ENCODE peak calls at places on chromosomes 13 and 19, in eight cellular contexts. I is uterus; D is ovary; J is K562; C is GM23248; B is naive thymus-derived CD4-positive, alpha-beta T cell; A is pancreas; O is fibroblast of lung. N is an unnamed sample. For H3K4me1 and H3K36me3, the result is how much of the 10 kb centered on the place peaks cover.

GRCh38 chr19:14375055-14375581 is 6.1 kb upstream of the ADGRE5 start:
- DNase-seq in I (no peak), D (no peak), J (peak), C (no peak), B (peak), A (no peak), O (no peak), N (no peak)

GRCh38 chr19:12996542-12997094 is 1.3 kb downstream of the NFIX start:
- DNase-seq in I (no peak), D (no peak), J (peak), C (peak), B (no peak), A (peak), O (no peak), N (no peak)

GRCh38 chr13:102701331-102701730 is 6.5 kb upstream of the METTL21C start:
- DNase-seq in I (no peak), D (no peak), J (no peak), C (no peak), B (no peak), A (no peak), O (no peak), N (no peak)

GRCh38 chr13:67443901-67444300 is 213.8 kb upstream of the PCDH9 start:
- DNase-seq in I (no peak), D (no peak), J (no peak), C (no peak), B (no peak), A (no peak), O (no peak), N (no peak)

GRCh38 chr19:6224308-6224675 is 55.5 kb downstream of the MLLT1 start:
- DNase-seq in I (no peak), D (no peak), J (no peak), C (no peak), B (no peak), A (no peak), O (no peak), N (no peak)

GRCh38 chr19:18300930-18301717 is 19.7 kb upstream of the JUND start:
- DNase-seq in I (peak), D (peak), J (peak), C (peak), B (no peak), A (no peak), O (peak), N (no peak)

GRCh38 chr13:38210928-38211596 is 138.6 kb upstream of the UFM1 start:
- DNase-seq in I (no peak), D (no peak), J (no peak), C (no peak), B (no peak), A (no peak), O (no peak), N (no peak)

GRCh38 chr13:46961719-46962118 is 64.9 kb upstream of the HTR2A start:
- DNase-seq in I (no peak), D (no peak), J (no peak), C (peak), B (no peak), A (no peak), O (peak), N (peak)

GRCh38 chr19:58346961-58347929 is 6.0 kb downstream of the A1BG start:
- DNase-seq in I (peak), D (no peak), J (peak), C (peak), B (peak), A (no peak), O (peak), N (no peak)

GRCh38 chr19:3373971-3374368 is 7.6 kb downstream of the NFIC start:
- DNase-seq in I (no peak), D (no peak), J (no peak), C (peak), B (no peak), A (no peak), O (no peak), N (no peak)

GRCh38 chr19:3378352-3379146 is 12.2 kb downstream of the NFIC start:
- DNase-seq in I (no peak), D (no peak), J (peak), C (no peak), B (no peak), A (no peak), O (no peak), N (no peak)

GRCh38 chr19:3374369-3375112 is 8.2 kb downstream of the NFIC start:
- DNase-seq in I (peak), D (peak), J (peak), C (no peak), B (no peak), A (peak), O (no peak), N (no peak)

GRCh38 chr19:3372413-3372812 is 6.0 kb downstream of the NFIC start:
- DNase-seq in I (no peak), D (no peak), J (no peak), C (no peak), B (no peak), A (no peak), O (no peak), N (no peak)

DNA sequence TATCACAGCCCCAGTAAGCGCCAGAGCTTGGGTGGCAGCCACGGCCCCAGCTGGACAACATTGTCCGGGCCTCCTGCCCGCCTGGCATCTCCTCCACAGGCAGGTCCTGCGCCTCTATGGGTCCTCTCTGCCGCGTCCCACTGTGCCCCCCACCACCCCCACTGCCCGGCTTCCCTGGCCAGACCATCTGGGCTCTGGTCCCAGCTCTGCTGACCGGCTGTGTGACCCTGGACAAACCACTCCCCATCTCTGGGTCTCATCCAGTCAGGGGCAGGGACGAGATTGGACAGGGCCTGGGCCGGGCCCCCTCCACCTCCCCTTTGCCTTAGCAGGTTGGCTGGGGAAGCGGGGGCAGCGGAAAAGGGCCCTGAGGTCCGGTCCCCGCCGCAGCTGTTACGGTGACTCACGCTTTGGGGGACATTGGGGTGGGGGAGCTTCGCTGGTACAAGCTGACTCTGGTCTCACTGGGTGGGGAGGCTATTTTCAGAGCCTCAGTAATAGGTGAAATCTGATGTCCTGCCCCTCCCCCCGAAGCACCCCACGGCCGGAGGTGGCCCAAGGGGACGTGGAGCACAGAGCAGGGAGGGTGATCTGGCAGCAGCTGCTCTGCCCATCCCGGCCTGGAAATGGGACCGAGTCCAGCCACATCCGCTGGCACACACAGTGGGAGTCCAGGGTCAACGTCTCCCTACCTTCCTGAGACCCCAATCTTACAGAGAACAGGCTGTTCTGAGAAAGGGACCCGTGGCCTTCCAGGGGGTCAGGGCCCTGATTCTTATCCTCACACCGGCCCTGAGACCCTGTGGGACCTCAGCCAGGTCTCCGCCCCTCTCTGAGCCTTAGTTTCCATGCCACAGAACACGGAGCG is 9.1 kb downstream of the NFIC start:
- DNase-seq in I (peak), D (peak), J (peak), C (peak), B (no peak), A (peak), O (peak), N (no peak)
- H3K4me1 ChIP-seq in I (under half), D (under half), J (half or more), C (under half), B (under half), A (under half), O (under half), N (under half)

DNA sequence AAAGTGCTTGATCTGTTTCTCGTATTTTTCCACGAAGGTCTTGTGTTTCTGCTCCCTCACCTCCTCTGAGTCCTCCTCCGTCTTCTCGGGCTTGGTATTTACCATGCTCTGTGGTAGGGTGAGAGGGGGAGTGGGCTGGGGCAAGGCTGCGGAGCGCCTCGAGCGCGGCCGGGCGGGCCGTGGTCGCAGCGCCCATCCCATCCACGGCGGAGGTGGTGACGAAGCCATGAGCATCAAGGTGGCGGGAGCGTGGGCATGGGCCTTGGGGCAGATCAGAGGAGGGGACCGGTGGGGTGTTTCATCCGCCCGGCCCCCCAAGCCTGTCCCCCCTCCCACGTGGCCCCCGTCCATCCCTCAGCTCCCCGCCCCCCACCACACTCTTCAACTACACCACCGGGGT is 7.9 kb downstream of the CDC37 start:
- DNase-seq in I (no peak), D (no peak), J (no peak), C (no peak), B (no peak), A (no peak), O (no peak), N (no peak)
- H3K36me3 ChIP-seq in I (under half), D (under half), J (half or more), C (under half), B (under half), A (under half), O (under half), N (under half)

DNA sequence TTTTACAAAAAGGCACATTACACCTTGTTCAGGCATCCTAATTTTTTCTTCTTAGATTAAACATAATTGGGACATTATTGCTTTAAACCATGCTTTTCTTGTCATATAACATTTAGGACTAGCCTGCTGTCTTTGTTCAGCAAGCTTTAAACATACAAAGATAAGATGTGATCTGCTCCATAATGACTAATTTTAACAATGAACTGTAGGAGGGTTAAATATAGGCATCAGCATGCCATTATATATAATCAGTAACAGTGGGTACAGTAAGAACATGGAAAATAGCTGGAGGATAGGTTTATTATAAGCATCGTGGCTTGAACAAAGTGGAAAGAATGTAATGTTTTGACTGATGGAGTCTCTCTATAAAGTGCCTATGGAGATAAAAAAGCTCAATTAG is 661.7 kb downstream of the SLITRK6 start:
- DNase-seq in I (no peak), D (no peak), J (no peak), C (no peak), B (no peak), A (no peak), O (no peak), N (no peak)
- H3K4me1 ChIP-seq in I (under half), D (under half), J (under half), C (under half), B (under half), A (under half), O (under half), N (under half)

DNA sequence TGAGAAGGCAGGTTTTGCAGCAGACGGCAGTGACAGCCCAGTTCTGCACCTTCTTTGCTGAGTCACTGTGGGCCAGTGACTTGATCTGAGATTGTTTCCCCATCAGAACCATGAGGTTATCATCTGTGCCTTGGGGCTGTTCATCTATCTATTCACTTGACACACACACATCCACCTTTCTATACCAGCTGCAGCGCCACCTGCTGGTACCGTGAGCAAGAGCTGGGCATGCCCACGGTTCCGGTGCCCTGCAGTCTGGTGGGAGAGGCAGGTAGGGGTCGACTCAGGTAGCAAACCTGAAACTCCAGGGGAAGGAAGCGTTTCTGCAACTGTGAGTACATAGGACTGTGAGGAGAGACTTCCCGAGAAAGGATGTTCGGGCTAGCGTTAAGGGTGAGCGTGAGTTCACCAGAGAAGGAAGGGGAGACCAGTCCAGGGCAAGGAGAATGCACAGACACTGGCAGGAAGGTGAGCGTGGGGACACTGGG is 7.5 kb upstream of the LIN7B start:
- DNase-seq in I (no peak), D (no peak), J (no peak), C (peak), B (peak), A (no peak), O (peak), N (peak)
- H3K36me3 ChIP-seq in I (under half), D (under half), J (half or more), C (under half), B (under half), A (under half), O (under half), N (under half)

GRCh38 chr13:98494769-98495168 is 82.1 kb downstream of the STK24 start:
- DNase-seq in I (no peak), D (no peak), J (no peak), C (no peak), B (no peak), A (no peak), O (no peak), N (no peak)
- H3K4me1 ChIP-seq in I (under half), D (under half), J (under half), C (under half), B (under half), A (under half), O (under half), N (under half)

GRCh38 chr19:24051516-24051915 is 35.5 kb upstream of the ZNF254 start:
- DNase-seq in I (no peak), D (no peak), J (no peak), C (no peak), B (no peak), A (no peak), O (no peak), N (no peak)
- H3K36me3 ChIP-seq in I (under half), D (under half), J (half or more), C (under half), B (under half), A (under half), O (under half), N (under half)

DNA sequence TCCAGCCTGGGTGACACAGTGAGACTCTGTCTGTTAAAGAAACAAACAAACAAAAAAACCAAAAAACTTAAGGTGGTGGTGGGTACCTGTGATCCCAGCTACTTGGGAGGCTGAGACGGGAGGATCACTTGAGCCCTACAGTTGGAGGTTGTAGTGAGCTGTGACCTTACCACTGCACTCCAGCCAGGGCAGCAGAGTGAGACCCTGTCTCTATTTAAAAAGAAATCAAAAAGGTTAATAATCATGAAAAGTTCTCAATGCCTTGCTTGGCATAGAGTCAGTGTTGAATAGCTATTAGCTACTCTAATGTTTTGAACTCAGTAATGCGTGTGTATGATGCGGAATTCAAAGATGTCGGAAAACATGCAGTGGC is 35.0 kb downstream of the DNM2 start:
- DNase-seq in I (no peak), D (no peak), J (no peak), C (no peak), B (no peak), A (no peak), O (no peak), N (no peak)
- H3K4me1 ChIP-seq in I (under half), D (under half), J (half or more), C (under half), B (under half), A (under half), O (under half), N (under half)

GRCh38 chr19:47749326-47749725 is 4.0 kb downstream of the NOP53 start:
- DNase-seq in I (no peak), D (no peak), J (no peak), C (no peak), B (no peak), A (no peak), O (no peak), N (no peak)
- H3K36me3 ChIP-seq in I (under half), D (under half), J (half or more), C (under half), B (under half), A (under half), O (under half), N (under half)

N was measured in MM.1S.